ENCODE peak calls at places on chromosomes 16 and 17, in four cellular contexts. F, Q, V and Z are unnamed samples.

GRCh38 chr17:44248220-44248529 is 19.8 kb downstream of the SLC4A1 start:
- DNase-seq in F (no peak), Q (no peak), V (no peak), Z (no peak)

GRCh38 chr17:27585153-27585681 is 45.8 kb upstream of the LGALS9 start:
- DNase-seq in F (no peak), Q (no peak), V (no peak), Z (no peak)

GRCh38 chr16:74700206-74701040 is at the start of gene MLKL:
- DNase-seq in F (peak), Q (peak), V (peak), Z (no peak)

GRCh38 chr16:50272111-50272571 is 5.8 kb downstream of the ADCY7 start:
- DNase-seq in F (peak), Q (peak), V (no peak), Z (no peak)

GRCh38 chr17:56300191-56300590 is 146.9 kb downstream of the ANKFN1 start:
- DNase-seq in F (no peak), Q (no peak), V (no peak), Z (no peak)

GRCh38 chr16:19396555-19397011 is 21.1 kb upstream of the TMC5 start:
- DNase-seq in F (no peak), Q (no peak), V (no peak), Z (no peak)

GRCh38 chr16:7316266-7316888 is 16.3 kb upstream of the RBFOX1 start:
- DNase-seq in F (no peak), Q (no peak), V (no peak), Z (no peak)

GRCh38 chr16:89478576-89479221 is 11.7 kb downstream of the ANKRD11 start:
- DNase-seq in F (no peak), Q (peak), V (peak), Z (no peak)

GRCh38 chr17:72631568-72631967 is 460.9 kb downstream of the SLC39A11 start:
- DNase-seq in F (no peak), Q (no peak), V (no peak), Z (no peak)

GRCh38 chr17:17391575-17392370 is 85.0 kb upstream of the MED9 start:
- DNase-seq in F (no peak), Q (peak), V (peak), Z (no peak)

GRCh38 chr17:2064511-2064910 is 9.6 kb downstream of the HIC1 start:
- DNase-seq in F (no peak), Q (no peak), V (no peak), Z (no peak)

GRCh38 chr16:54204756-54205155 is 81.8 kb downstream of the IRX3 start:
- DNase-seq in F (peak), Q (no peak), V (no peak), Z (no peak)

GRCh38 chr17:78414178-78415162 is 36.0 kb downstream of the PGS1 start:
- DNase-seq in F (no peak), Q (no peak), V (peak), Z (no peak)

GRCh38 chr16:84847554-84848415 is 28.0 kb downstream of the CRISPLD2 start:
- DNase-seq in F (no peak), Q (no peak), V (no peak), Z (no peak)

GRCh38 chr17:72588961-72589360 is 468.1 kb downstream of the SOX9 start:
- DNase-seq in F (no peak), Q (no peak), V (no peak), Z (no peak)

GRCh38 chr17:47305302-47305923 is 18.3 kb upstream of the EFCAB13 start:
- DNase-seq in F (no peak), Q (peak), V (no peak), Z (peak)

GRCh38 chr17:39981207-39982068 is 831 bp downstream of the PSMD3 start:
- DNase-seq in F (no peak), Q (peak), V (no peak), Z (no peak)

GRCh38 chr16:56609463-56609921 is 1.1 kb downstream of the MT2A start:
- DNase-seq in F (peak), Q (peak), V (peak), Z (no peak)

GRCh38 chr16:30371248-30371816 is 1.0 kb upstream of the TBC1D10B start:
- DNase-seq in F (no peak), Q (no peak), V (no peak), Z (no peak)

GRCh38 chr17:9389116-9389515 is 186.5 kb downstream of the STX8 start:
- DNase-seq in F (no peak), Q (peak), V (no peak), Z (peak)

GRCh38 chr16:85416267-85417109 is 196.6 kb upstream of the GSE1 start:
- DNase-seq in F (peak), Q (peak), V (peak), Z (no peak)

GRCh38 chr17:50872710-50873424 is 6.7 kb upstream of the TOB1 start:
- DNase-seq in F (peak), Q (peak), V (peak), Z (no peak)

GRCh38 chr17:42284020-42284369 is 4.3 kb upstream of the STAT5A start:
- DNase-seq in F (peak), Q (no peak), V (no peak), Z (no peak)

GRCh38 chr17:64320613-64321553 is 57.8 kb upstream of the TEX2 start:
- DNase-seq in F (peak), Q (peak), V (peak), Z (peak)

GRCh38 chr17:17942846-17943245 is 29.4 kb downstream of the TOM1L2 start:
- DNase-seq in F (no peak), Q (peak), V (no peak), Z (no peak)

GRCh38 chr16:80084614-80085013 is 456.2 kb upstream of the DYNLRB2 start:
- DNase-seq in F (peak), Q (peak), V (no peak), Z (no peak)

GRCh38 chr17:68981288-68981687 is 26.1 kb upstream of the ABCA8 start:
- DNase-seq in F (peak), Q (peak), V (no peak), Z (peak)

GRCh38 chr16:86355538-86355937 is 154.8 kb upstream of the FOXF1 start:
- DNase-seq in F (no peak), Q (peak), V (no peak), Z (peak)

GRCh38 chr17:30211371-30211770 is 24.1 kb downstream of the SLC6A4 start:
- DNase-seq in F (no peak), Q (no peak), V (no peak), Z (no peak)

GRCh38 chr16:8866118-8866883 is 2.5 kb downstream of the CARHSP1 start:
- DNase-seq in F (peak), Q (peak), V (no peak), Z (no peak)

GRCh38 chr17:70521821-70522256 is 352.5 kb downstream of the KCNJ2 start:
- DNase-seq in F (no peak), Q (no peak), V (no peak), Z (no peak)

GRCh38 chr17:73901661-73902415 is 257.6 kb upstream of the SDK2 start:
- DNase-seq in F (no peak), Q (peak), V (peak), Z (no peak)

GRCh38 chr16:24670623-24671454 is 58.6 kb upstream of the TNRC6A start:
- DNase-seq in F (peak), Q (peak), V (no peak), Z (no peak)

GRCh38 chr16:11410382-11411058 is 65.3 kb downstream of the RMI2 start:
- DNase-seq in F (no peak), Q (peak), V (no peak), Z (no peak)

GRCh38 chr17:77755410-77755963 is 203.0 kb upstream of the TNRC6C start:
- DNase-seq in F (peak), Q (no peak), V (no peak), Z (no peak)

GRCh38 chr17:53150101-53150698 is 672.5 kb upstream of the KIF2B start:
- DNase-seq in F (no peak), Q (no peak), V (no peak), Z (no peak)

GRCh38 chr16:50819706-50820105 is 77.8 kb downstream of the CYLD start:
- DNase-seq in F (no peak), Q (no peak), V (no peak), Z (no peak)

GRCh38 chr16:86029131-86029741 is 130.3 kb downstream of the IRF8 start:
- DNase-seq in F (peak), Q (peak), V (no peak), Z (peak)

GRCh38 chr16:68444058-68444657 is 4.2 kb downstream of the SMPD3 start:
- DNase-seq in F (no peak), Q (peak), V (no peak), Z (no peak)

GRCh38 chr16:82040296-82040695 is 5.2 kb downstream of the HSD17B2 start:
- DNase-seq in F (no peak), Q (no peak), V (no peak), Z (no peak)

GRCh38 chr16:82042841-82043240 is 7.8 kb downstream of the HSD17B2 start:
- DNase-seq in F (no peak), Q (no peak), V (no peak), Z (no peak)

GRCh38 chr16:82043680-82044584 is 8.9 kb downstream of the HSD17B2 start:
- DNase-seq in F (no peak), Q (peak), V (no peak), Z (peak)

GRCh38 chr16:82042144-82042543 is 7.1 kb downstream of the HSD17B2 start:
- DNase-seq in F (no peak), Q (no peak), V (no peak), Z (no peak)

GRCh38 chr16:82041542-82041941 is 6.5 kb downstream of the HSD17B2 start:
- DNase-seq in F (no peak), Q (no peak), V (no peak), Z (no peak)
- H3K27ac ChIP-seq in F (no peak), Q (no peak), V (no peak), Z (no peak)

GRCh38 chr17:82458885-82459424 is 414 bp downstream of the NARF start:
- DNase-seq in F (peak), Q (peak), V (no peak), Z (no peak)

GRCh38 chr17:82461827-82462524 is 3.4 kb downstream of the NARF start:
- DNase-seq in F (no peak), Q (no peak), V (no peak), Z (no peak)

GRCh38 chr17:82458130-82458884 is at the start of gene NARF:
- DNase-seq in F (peak), Q (peak), V (peak), Z (peak)

GRCh38 chr17:82457790-82458129 is 781 bp upstream of the NARF start:
- DNase-seq in F (no peak), Q (no peak), V (no peak), Z (no peak)

GRCh38 chr17:82457071-82457789 is 1.3 kb upstream of the NARF start:
- DNase-seq in F (no peak), Q (no peak), V (no peak), Z (no peak)
- H3K4me3 ChIP-seq in F (peak), Q (peak), V (peak), Z (peak)

DNA sequence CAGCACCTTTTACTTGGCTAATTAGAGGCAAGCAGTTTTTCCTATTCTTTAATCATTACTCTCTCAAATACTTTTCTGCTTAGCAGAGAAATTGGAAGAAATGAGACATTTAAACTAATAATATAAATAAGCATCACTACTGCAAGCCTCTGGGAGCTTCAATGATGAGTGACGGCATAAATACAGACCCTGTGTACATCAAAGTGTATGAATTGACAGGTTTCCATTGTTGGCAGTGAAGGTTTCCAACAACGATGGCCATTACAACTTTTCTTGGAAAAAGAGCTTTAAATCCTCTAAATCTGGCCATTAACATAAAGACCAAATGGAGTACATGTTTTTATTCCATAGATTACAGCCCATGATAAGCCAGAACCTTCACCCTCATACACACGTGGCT is 39.4 kb upstream of the CACNG5 start:
- DNase-seq in F (no peak), Q (no peak), V (no peak), Z (no peak)
- H3K27ac ChIP-seq in F (no peak), Q (no peak), V (no peak), Z (no peak)

GRCh38 chr16:995783-996182 is 14.2 kb downstream of the SOX8 start:
- DNase-seq in F (no peak), Q (no peak), V (no peak), Z (no peak)

GRCh38 chr16:995087-995486 is 13.5 kb downstream of the SOX8 start:
- DNase-seq in F (no peak), Q (peak), V (no peak), Z (no peak)

GRCh38 chr16:996672-997071 is 15.1 kb downstream of the SOX8 start:
- DNase-seq in F (no peak), Q (no peak), V (no peak), Z (no peak)

GRCh38 chr16:991759-992158 is 10.2 kb downstream of the SOX8 start:
- DNase-seq in F (no peak), Q (no peak), V (no peak), Z (no peak)

DNA sequence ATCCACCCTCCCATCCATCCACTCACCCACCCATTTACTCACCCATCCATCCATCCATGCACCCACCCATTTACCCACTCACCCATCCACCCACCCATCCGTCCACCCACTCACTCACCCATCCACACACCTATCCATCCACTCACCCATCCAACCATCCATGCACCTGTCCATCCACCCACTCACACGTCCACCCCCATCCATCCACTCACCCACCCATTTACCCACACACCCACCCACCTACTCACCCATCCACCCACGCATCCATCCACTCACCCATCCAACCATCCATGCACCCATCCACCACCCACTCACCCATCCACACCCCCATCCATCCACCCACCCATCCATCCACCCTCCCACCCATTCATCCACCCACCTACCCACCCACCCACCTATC is 12.2 kb downstream of the SOX8 start:
- DNase-seq in F (no peak), Q (no peak), V (no peak), Z (no peak)
- H3K4me3 ChIP-seq in F (no peak), Q (no peak), V (no peak), Z (no peak)

GRCh38 chr17:8164815-8165131 is 2.0 kb upstream of the VAMP2 start:
- DNase-seq in F (peak), Q (no peak), V (peak), Z (no peak)
- H3K27ac ChIP-seq in F (peak), Q (peak), V (peak), Z (peak)

GRCh38 chr16:67161595-67162058 is 1.9 kb downstream of the FBXL8 start:
- DNase-seq in F (no peak), Q (no peak), V (no peak), Z (no peak)

GRCh38 chr16:67164599-67165061 is at the start of gene HSF4:
- DNase-seq in F (peak), Q (peak), V (no peak), Z (no peak)

GRCh38 chr16:67163164-67163902 is 1.2 kb upstream of the HSF4 start:
- DNase-seq in F (peak), Q (no peak), V (no peak), Z (no peak)

GRCh38 chr16:67163903-67164558 is 514 bp upstream of the HSF4 start:
- DNase-seq in F (peak), Q (no peak), V (no peak), Z (no peak)

DNA sequence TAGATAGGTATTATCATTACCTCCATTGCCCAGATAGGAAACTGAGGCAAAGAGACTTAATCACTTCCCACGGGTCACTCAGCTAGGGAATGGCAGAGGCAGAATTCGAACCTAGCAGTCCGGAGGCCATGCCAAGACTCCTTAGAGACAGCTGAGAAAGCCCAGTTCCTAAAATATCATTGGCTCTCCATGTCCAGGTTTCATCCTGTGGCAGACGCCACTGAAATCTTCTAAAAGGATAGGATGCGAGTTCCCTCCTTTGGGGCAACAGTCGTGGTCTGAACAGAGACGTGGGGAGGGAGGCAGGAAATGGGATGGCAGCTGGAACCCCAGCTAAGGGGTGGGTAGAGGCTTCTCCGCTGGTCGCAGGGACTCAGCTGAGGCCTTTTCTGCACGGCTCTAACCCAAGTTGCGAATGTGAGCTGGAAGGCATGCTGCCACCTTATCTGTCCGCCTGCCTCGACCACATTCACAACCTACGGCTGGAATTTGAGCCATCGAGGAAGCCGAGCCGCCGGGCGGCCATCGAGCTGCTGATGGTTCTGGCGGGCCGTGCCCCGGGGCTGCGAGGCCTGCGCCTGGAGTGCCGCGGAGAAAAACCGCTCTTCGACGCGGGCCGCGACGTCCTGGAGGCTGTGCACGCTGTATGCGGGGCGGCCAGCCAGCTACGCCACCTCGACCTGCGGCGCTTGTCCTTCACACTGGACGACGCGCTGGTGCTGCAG is 1.9 kb upstream of the HSF4 start:
- DNase-seq in F (no peak), Q (no peak), V (no peak), Z (no peak)
- H3K4me3 ChIP-seq in F (peak), Q (no peak), V (peak), Z (no peak)

GRCh38 chr17:80671823-80672105 is 127.1 kb downstream of the RPTOR start:
- DNase-seq in F (no peak), Q (no peak), V (no peak), Z (no peak)
- H3K27ac ChIP-seq in F (no peak), Q (no peak), V (no peak), Z (no peak)